ENCODE peak calls at places on chromosomes 4 and X, in five cellular contexts. S is hypothalamus, G is NAMALWA, F is amygdala, I is RPMI7951. A is an unnamed sample.

GRCh38 chr4:141021397-141022194 is 111.7 kb downstream of the RNF150 start:
- DNase-seq in S (no peak), G (no peak), F (no peak), I (peak; percentile 12), A (no peak)

GRCh38 chrX:410296-410695 is 23.6 kb upstream of the PPP2R3B start:
- DNase-seq in S (no peak), G (no peak), F (no peak), I (no peak), A (no peak)

GRCh38 chr4:53026233-53026632 is 164.1 kb downstream of the RASL11B start:
- DNase-seq in S (no peak), G (no peak), F (no peak), I (no peak), A (no peak)

GRCh38 chrX:74523224-74523623 is 91.2 kb downstream of the RLIM start:
- DNase-seq in S (no peak), G (no peak), F (no peak), I (peak; percentile 18), A (no peak)

GRCh38 chr4:155497306-155497705 is 120.5 kb upstream of the MAP9 start:
- DNase-seq in S (no peak), G (peak; percentile 4), F (no peak), I (no peak), A (no peak)

GRCh38 chr4:164866817-164867490 is 10.0 kb upstream of the APELA start:
- DNase-seq in S (no peak), G (no peak), F (no peak), I (peak; percentile 10), A (no peak)

GRCh38 chrX:40484408-40485091 is 96.2 kb upstream of the ATP6AP2 start:
- DNase-seq in S (no peak), G (no peak), F (no peak), I (no peak), A (no peak)

GRCh38 chrX:27446423-27446822 is 16.7 kb downstream of the PPP4R3C start:
- DNase-seq in S (no peak), G (no peak), F (no peak), I (no peak), A (no peak)

GRCh38 chr4:141099326-141099725 is 33.9 kb downstream of the RNF150 start:
- DNase-seq in S (no peak), G (no peak), F (no peak), I (no peak), A (no peak)

GRCh38 chr4:26321326-26322276 is 787 bp downstream of the RBPJ start:
- DNase-seq in S (no peak), G (peak; percentile 54), F (no peak), I (no peak), A (no peak)

GRCh38 chr4:177016541-177017141 is 223.9 kb upstream of the VEGFC start:
- DNase-seq in S (no peak), G (no peak), F (no peak), I (peak; percentile 81), A (no peak)

GRCh38 chr4:153651961-153652784 is 31.9 kb upstream of the TLR2 start:
- DNase-seq in S (no peak), G (no peak), F (no peak), I (no peak), A (no peak)

GRCh38 chr4:24933684-24934275 is 20.9 kb upstream of the CCDC149 start:
- DNase-seq in S (no peak), G (no peak), F (no peak), I (no peak), A (no peak)

GRCh38 chr4:94406668-94407437 is 44.9 kb upstream of the PDLIM5 start:
- DNase-seq in S (peak; percentile 3), G (peak; percentile 82), F (peak; percentile 16), I (peak; percentile 73), A (peak; percentile 57)

GRCh38 chr4:74158561-74159396 is 861 bp downstream of the MTHFD2L start:
- DNase-seq in S (no peak), G (peak; percentile 52), F (no peak), I (peak; percentile 10), A (no peak)

GRCh38 chr4:6463311-6464289 is 8.8 kb downstream of the PPP2R2C start:
- DNase-seq in S (peak; percentile 46), G (no peak), F (peak; percentile 90), I (no peak), A (no peak)

A was measured in foreskin melanocyte.